ENCODE peak calls at places on chromosomes 16 and 17, in seven cellular contexts. One of them, this sample, is unnamed.

GRCh38 chr16:66224636-66225035 is 141.9 kb upstream of the CDH5 start:
- DNase-seq in stimulated activated CD8-positive, alpha-beta memory T cell treated with anti-CD3 and anti-CD28 coated beads, Interleukin-2, amount 100 ng/mL, for 48 hours: no peak
- DNase-seq in NCI-H1694 treated with DMSO at 0.1 percent for 48 hours: no peak
- DNase-seq in foreskin fibroblast: no peak
- DNase-seq in iPS-NIHi11: no peak
- DNase-seq in DND-41: no peak
- DNase-seq in HS-5: no peak
- DNase-seq in this sample: no peak

GRCh38 chr17:41654134-41654907 is 29.9 kb upstream of the KRT17 start:
- DNase-seq in stimulated activated CD8-positive, alpha-beta memory T cell treated with anti-CD3 and anti-CD28 coated beads, Interleukin-2, amount 100 ng/mL, for 48 hours: no peak
- DNase-seq in NCI-H1694 treated with DMSO at 0.1 percent for 48 hours: no peak
- DNase-seq in foreskin fibroblast: no peak
- DNase-seq in iPS-NIHi11: peak; percentile 44
- DNase-seq in DND-41: no peak
- DNase-seq in HS-5: no peak
- DNase-seq in this sample: no peak

GRCh38 chr17:65173284-65173793 is 36.2 kb downstream of the RGS9 start:
- DNase-seq in stimulated activated CD8-positive, alpha-beta memory T cell treated with anti-CD3 and anti-CD28 coated beads, Interleukin-2, amount 100 ng/mL, for 48 hours: no peak
- DNase-seq in NCI-H1694 treated with DMSO at 0.1 percent for 48 hours: peak; percentile 5
- DNase-seq in foreskin fibroblast: peak; percentile 34
- DNase-seq in iPS-NIHi11: no peak
- DNase-seq in DND-41: peak; percentile 95
- DNase-seq in HS-5: no peak
- DNase-seq in this sample: peak; percentile 97

GRCh38 chr16:10957771-10958486 is 13.6 kb downstream of the CLEC16A start:
- DNase-seq in stimulated activated CD8-positive, alpha-beta memory T cell treated with anti-CD3 and anti-CD28 coated beads, Interleukin-2, amount 100 ng/mL, for 48 hours: no peak
- DNase-seq in NCI-H1694 treated with DMSO at 0.1 percent for 48 hours: no peak
- DNase-seq in foreskin fibroblast: no peak
- DNase-seq in iPS-NIHi11: no peak
- DNase-seq in DND-41: no peak
- DNase-seq in HS-5: no peak
- DNase-seq in this sample: no peak

GRCh38 chr17:28402224-28402630 is 3.8 kb downstream of the SLC46A1 start:
- DNase-seq in stimulated activated CD8-positive, alpha-beta memory T cell treated with anti-CD3 and anti-CD28 coated beads, Interleukin-2, amount 100 ng/mL, for 48 hours: no peak
- DNase-seq in NCI-H1694 treated with DMSO at 0.1 percent for 48 hours: no peak
- DNase-seq in foreskin fibroblast: no peak
- DNase-seq in iPS-NIHi11: peak; percentile 29
- DNase-seq in DND-41: no peak
- DNase-seq in HS-5: no peak
- DNase-seq in this sample: no peak

GRCh38 chr16:67213197-67214019 is 13.5 kb upstream of the TMEM208 start:
- DNase-seq in stimulated activated CD8-positive, alpha-beta memory T cell treated with anti-CD3 and anti-CD28 coated beads, Interleukin-2, amount 100 ng/mL, for 48 hours: no peak
- DNase-seq in NCI-H1694 treated with DMSO at 0.1 percent for 48 hours: no peak
- DNase-seq in foreskin fibroblast: no peak
- DNase-seq in iPS-NIHi11: no peak
- DNase-seq in DND-41: no peak
- DNase-seq in HS-5: no peak
- DNase-seq in this sample: no peak

GRCh38 chr16:2422123-2422867 is 7.0 kb upstream of the CCNF start:
- DNase-seq in stimulated activated CD8-positive, alpha-beta memory T cell treated with anti-CD3 and anti-CD28 coated beads, Interleukin-2, amount 100 ng/mL, for 48 hours: no peak
- DNase-seq in NCI-H1694 treated with DMSO at 0.1 percent for 48 hours: no peak
- DNase-seq in foreskin fibroblast: no peak
- DNase-seq in iPS-NIHi11: no peak
- DNase-seq in DND-41: peak; percentile 52
- DNase-seq in HS-5: no peak
- DNase-seq in this sample: no peak

GRCh38 chr16:31107465-31107867 is 720 bp upstream of the BCKDK start:
- DNase-seq in stimulated activated CD8-positive, alpha-beta memory T cell treated with anti-CD3 and anti-CD28 coated beads, Interleukin-2, amount 100 ng/mL, for 48 hours: no peak
- DNase-seq in NCI-H1694 treated with DMSO at 0.1 percent for 48 hours: no peak
- DNase-seq in foreskin fibroblast: no peak
- DNase-seq in iPS-NIHi11: no peak
- DNase-seq in DND-41: no peak
- DNase-seq in HS-5: no peak
- DNase-seq in this sample: no peak

GRCh38 chr17:45279898-45280297 is 18.0 kb upstream of the SPATA32 start:
- DNase-seq in stimulated activated CD8-positive, alpha-beta memory T cell treated with anti-CD3 and anti-CD28 coated beads, Interleukin-2, amount 100 ng/mL, for 48 hours: no peak
- DNase-seq in NCI-H1694 treated with DMSO at 0.1 percent for 48 hours: peak; percentile 63
- DNase-seq in foreskin fibroblast: no peak
- DNase-seq in iPS-NIHi11: no peak
- DNase-seq in DND-41: no peak
- DNase-seq in HS-5: no peak
- DNase-seq in this sample: no peak

This sample was measured in Jurkat, Clone E6-1.